ENCODE peak calls at places on chromosomes 11 and 22, in nine cellular contexts. M is lower lobe of right lung; G is T-cell; C is COR-L47; K is effector memory CD4-positive, alpha-beta T cell; Z is HEK293T; U is H54; Y is naive thymus-derived CD8-positive, alpha-beta T cell; P is fibroblast of mammary gland. S is an unnamed sample.

GRCh38 chr11:61507012-61507768 is 1.4 kb upstream of the LRRC10B start:
- DNase-seq in M (no peak), G (no peak), C (no peak), K (no peak), Z (no peak), U (no peak), Y (no peak), P (no peak), S (no peak)

GRCh38 chr11:3215346-3216026 is 3.1 kb downstream of the MRGPRG start:
- DNase-seq in M (no peak), G (peak), C (no peak), K (no peak), Z (no peak), U (no peak), Y (no peak), P (no peak), S (peak)

GRCh38 chr11:111236355-111236754 is 9.2 kb upstream of the POU2AF2 start:
- DNase-seq in M (no peak), G (no peak), C (no peak), K (no peak), Z (no peak), U (no peak), Y (no peak), P (no peak), S (no peak)

GRCh38 chr11:68751331-68751856 is at the start of gene TESMIN:
- DNase-seq in M (peak), G (peak), C (peak), K (peak), Z (peak), U (peak), Y (peak), P (peak), S (peak)

GRCh38 chr11:105202422-105202821 is 62.9 kb upstream of the CARD18 start:
- DNase-seq in M (no peak), G (no peak), C (no peak), K (no peak), Z (no peak), U (no peak), Y (no peak), P (no peak), S (no peak)

GRCh38 chr11:69352715-69353325 is 58.9 kb downstream of the MYEOV start:
- DNase-seq in M (peak), G (no peak), C (no peak), K (no peak), Z (no peak), U (peak), Y (no peak), P (peak), S (no peak)

GRCh38 chr11:34185926-34186841 is 80.8 kb downstream of the NAT10 start:
- DNase-seq in M (no peak), G (no peak), C (no peak), K (no peak), Z (no peak), U (no peak), Y (no peak), P (no peak), S (no peak)

GRCh38 chr11:65298131-65298535 is 16.5 kb upstream of the CDC42EP2 start:
- DNase-seq in M (peak), G (no peak), C (no peak), K (no peak), Z (no peak), U (no peak), Y (no peak), P (peak), S (peak)

GRCh38 chr11:85827768-85828639 is 17.1 kb upstream of the SYTL2 start:
- DNase-seq in M (no peak), G (peak), C (peak), K (no peak), Z (no peak), U (peak), Y (peak), P (peak), S (no peak)

GRCh38 chr11:73242291-73243092 is 24.4 kb downstream of the P2RY2 start:
- DNase-seq in M (peak), G (peak), C (peak), K (peak), Z (peak), U (peak), Y (peak), P (peak), S (peak)

GRCh38 chr11:5037926-5038325 is 8.4 kb upstream of the OR52J3 start:
- DNase-seq in M (no peak), G (no peak), C (no peak), K (no peak), Z (no peak), U (no peak), Y (no peak), P (no peak), S (no peak)

GRCh38 chr11:59221438-59221837 is 8.7 kb upstream of the MPEG1 start:
- DNase-seq in M (no peak), G (no peak), C (no peak), K (no peak), Z (no peak), U (no peak), Y (no peak), P (peak), S (no peak)

GRCh38 chr11:110148775-110149744 is 55.9 kb downstream of the ZC3H12C start:
- DNase-seq in M (no peak), G (no peak), C (no peak), K (no peak), Z (no peak), U (peak), Y (no peak), P (peak), S (no peak)

GRCh38 chr22:37300551-37301017 is 18.3 kb downstream of the CYTH4 start:
- DNase-seq in M (no peak), G (no peak), C (no peak), K (no peak), Z (no peak), U (no peak), Y (peak), P (no peak), S (no peak)

GRCh38 chr11:15745266-15745665 is 611.1 kb downstream of the SOX6 start:
- DNase-seq in M (no peak), G (no peak), C (no peak), K (no peak), Z (no peak), U (no peak), Y (no peak), P (no peak), S (no peak)